ENCODE peak calls at places on chromosomes 13 and 19, in six cellular contexts. O is GM23248, A is PC-9, P is PC-3, T is H9, Z is neural progenitor cell. E is an unnamed sample.

GRCh38 chr19:33799507-33799906 is 2.8 kb downstream of the KCTD15 start:
- DNase-seq in O (no peak), A (no peak), P (no peak), T (peak; percentile 58), Z (no peak), E (no peak)

GRCh38 chr13:34258646-34259386 is 440.9 kb downstream of the RFC3 start:
- DNase-seq in O (peak; percentile 25), A (no peak), P (no peak), T (no peak), Z (no peak), E (no peak)

GRCh38 chr13:34145061-34145460 is 327.1 kb downstream of the RFC3 start:
- DNase-seq in O (no peak), A (no peak), P (no peak), T (no peak), Z (no peak), E (no peak)

GRCh38 chr13:56917966-56918365 is 222.8 kb upstream of the PRR20A start:
- DNase-seq in O (no peak), A (no peak), P (no peak), T (no peak), Z (no peak), E (no peak)

GRCh38 chr13:37065893-37066526 is 6.5 kb upstream of the SUPT20H start:
- DNase-seq in O (no peak), A (no peak), P (no peak), T (peak; percentile 45), Z (no peak), E (no peak)

GRCh38 chr19:43662487-43662886 is 7.5 kb downstream of the PLAUR start:
- DNase-seq in O (peak; percentile 49), A (no peak), P (peak; percentile 16), T (peak; percentile 34), Z (peak; percentile 59), E (no peak)

GRCh38 chr19:27647423-27647822 is 1565.5 kb downstream of the UQCRFS1 start:
- DNase-seq in O (no peak), A (no peak), P (no peak), T (no peak), Z (no peak), E (no peak)

GRCh38 chr19:14480695-14481069 is 5.5 kb upstream of the PTGER1 start:
- DNase-seq in O (peak; percentile 33), A (no peak), P (no peak), T (no peak), Z (no peak), E (no peak)

GRCh38 chr13:42354246-42355117 is 82.5 kb downstream of the AKAP11 start:
- DNase-seq in O (peak; percentile 69), A (no peak), P (peak; percentile 43), T (no peak), Z (peak; percentile 52), E (peak; percentile 84)

GRCh38 chr13:96214804-96215445 is 125.0 kb downstream of the HS6ST3 start:
- DNase-seq in O (no peak), A (no peak), P (no peak), T (no peak), Z (no peak), E (no peak)

GRCh38 chr19:17337675-17338439 is 504 bp downstream of the GTPBP3 start:
- DNase-seq in O (peak; percentile 70), A (no peak), P (peak; percentile 37), T (no peak), Z (peak; percentile 63), E (peak; percentile 81)

GRCh38 chr13:51397262-51397933 is 55.4 kb downstream of the INTS6 start:
- DNase-seq in O (peak; percentile 91), A (no peak), P (no peak), T (no peak), Z (peak; percentile 21), E (no peak)

GRCh38 chr19:29881386-29881785 is 60.7 kb upstream of the URI1 start:
- DNase-seq in O (peak; percentile 60), A (no peak), P (peak; percentile 34), T (no peak), Z (no peak), E (peak; percentile 30)

GRCh38 chr13:47250141-47250540 is 353.3 kb upstream of the HTR2A start:
- DNase-seq in O (peak; percentile 85), A (no peak), P (peak; percentile 71), T (no peak), Z (no peak), E (no peak)

GRCh38 chr19:32675720-32676185 is at the start of gene RGS9BP:
- DNase-seq in O (peak; percentile 89), A (peak; percentile 83), P (peak; percentile 61), T (peak; percentile 66), Z (peak; percentile 70), E (peak; percentile 82)

GRCh38 chr13:25493930-25494707 is 122.3 kb downstream of the ATP8A2 start:
- DNase-seq in O (no peak), A (no peak), P (no peak), T (peak; percentile 52), Z (peak; percentile 36), E (peak; percentile 36)

GRCh38 chr19:32313866-32314265 is 31.5 kb upstream of the ZNF507 start:
- DNase-seq in O (no peak), A (no peak), P (no peak), T (no peak), Z (no peak), E (no peak)

GRCh38 chr13:32840840-32841713 is 175.1 kb upstream of the KL start:
- DNase-seq in O (no peak), A (no peak), P (no peak), T (no peak), Z (no peak), E (no peak)

GRCh38 chr13:90293793-90294361 is 1053.6 kb upstream of the MIR17HG start:
- DNase-seq in O (peak; percentile 9), A (no peak), P (no peak), T (no peak), Z (no peak), E (no peak)

GRCh38 chr19:47483200-47483599 is 819 bp downstream of the KPTN start:
- DNase-seq in O (no peak), A (no peak), P (no peak), T (no peak), Z (no peak), E (no peak)

GRCh38 chr13:46660408-46660807 is 107.4 kb downstream of the LRCH1 start:
- DNase-seq in O (no peak), A (no peak), P (no peak), T (no peak), Z (no peak), E (no peak)

GRCh38 chr13:27000686-27001085 is 170.9 kb downstream of the USP12 start:
- DNase-seq in O (no peak), A (no peak), P (no peak), T (no peak), Z (no peak), E (no peak)

GRCh38 chr13:35884211-35884610 is 247.0 kb downstream of the DCLK1 start:
- DNase-seq in O (no peak), A (no peak), P (no peak), T (no peak), Z (no peak), E (no peak)

GRCh38 chr13:32026619-32027018 is 5.0 kb upstream of the FRY start:
- DNase-seq in O (no peak), A (no peak), P (no peak), T (no peak), Z (no peak), E (no peak)

GRCh38 chr13:114237415-114238112 is 2.9 kb downstream of the CDC16 start:
- DNase-seq in O (no peak), A (no peak), P (no peak), T (no peak), Z (no peak), E (no peak)
- H3K79me2 ChIP-seq in O (peaks cover 83% of the 10 kb centered on the region), A (peaks cover 30% of the 10 kb centered on the region), P (peaks cover 30% of the 10 kb centered on the region), T (peaks cover 4% of the 10 kb centered on the region), Z (peaks cover 24% of the 10 kb centered on the region), E (peaks cover 20% of the 10 kb centered on the region)

GRCh38 chr13:112153846-112154245 is 86.9 kb downstream of the SOX1 start:
- DNase-seq in O (no peak), A (no peak), P (no peak), T (no peak), Z (no peak), E (no peak)

GRCh38 chr13:112152846-112153245 is 85.9 kb downstream of the SOX1 start:
- DNase-seq in O (no peak), A (no peak), P (no peak), T (peak; percentile 20), Z (no peak), E (no peak)

GRCh38 chr13:112150352-112150751 is 83.4 kb downstream of the SOX1 start:
- DNase-seq in O (no peak), A (no peak), P (no peak), T (peak; percentile 24), Z (no peak), E (no peak)

GRCh38 chr13:112153364-112153763 is 86.4 kb downstream of the SOX1 start:
- DNase-seq in O (no peak), A (no peak), P (no peak), T (no peak), Z (no peak), E (no peak)

GRCh38 chr13:112154301-112155060 is 87.5 kb downstream of the SOX1 start:
- DNase-seq in O (no peak), A (no peak), P (no peak), T (no peak), Z (no peak), E (no peak)
- H3K27me3 ChIP-seq in O (no peaks in the 10 kb centered on the region), A (peaks cover 82% of the 10 kb centered on the region), P (peaks cover 4% of the 10 kb centered on the region), T (no peaks in the 10 kb centered on the region), Z (no peaks in the 10 kb centered on the region), E (no peaks in the 10 kb centered on the region)

DNA sequence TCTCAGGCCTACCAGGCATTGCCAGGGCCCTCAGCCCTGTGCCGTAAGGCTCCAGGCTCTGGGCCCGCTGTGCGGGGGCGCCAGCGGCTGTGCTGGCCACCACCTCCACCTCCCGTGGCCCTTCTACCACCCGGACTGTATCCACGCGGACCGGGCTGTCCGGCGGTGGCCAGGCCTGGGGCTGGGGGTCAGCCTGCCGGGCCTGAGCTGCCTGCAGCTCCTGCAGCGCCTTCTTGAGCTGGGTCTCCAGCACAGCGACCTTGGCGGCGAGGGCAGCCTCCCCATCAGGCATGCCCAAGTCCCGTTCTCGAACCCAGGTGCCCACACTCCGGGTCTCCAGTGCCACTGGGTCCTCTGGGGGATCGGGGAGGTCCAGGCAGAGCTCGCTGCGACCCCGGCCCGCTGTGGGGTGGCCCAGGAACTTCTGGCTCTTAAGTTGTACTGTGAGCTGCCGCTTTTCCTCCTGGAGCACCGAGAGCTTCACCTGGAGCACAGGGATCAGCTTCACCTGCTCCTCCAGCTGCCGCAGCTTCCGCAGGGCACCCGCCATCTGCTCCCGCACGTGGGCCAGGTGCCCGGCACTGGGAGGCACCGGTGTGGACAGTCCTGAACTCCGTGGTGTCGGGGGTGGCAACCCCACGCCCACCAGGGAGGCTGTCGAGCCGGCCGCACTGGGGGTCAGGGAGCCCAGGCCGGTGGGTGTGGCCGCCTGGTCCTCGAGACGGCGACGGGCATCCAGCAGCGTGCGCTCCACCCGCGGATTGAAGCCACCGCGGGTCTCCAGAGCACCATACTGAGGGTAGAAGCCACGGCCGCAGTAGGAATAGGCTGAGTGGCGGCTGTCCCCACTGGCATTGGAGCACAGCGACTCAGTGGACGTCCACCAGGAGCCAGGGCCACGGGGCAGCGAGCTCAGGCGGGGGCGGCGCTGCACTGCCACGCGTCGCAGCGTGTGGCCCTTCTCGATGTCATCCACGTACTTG is 4.1 kb downstream of the KANK2 start:
- DNase-seq in O (no peak), A (no peak), P (no peak), T (no peak), Z (no peak), E (no peak)
- H3K79me2 ChIP-seq in O (peaks cover 85% of the 10 kb centered on the region), A (no peaks in the 10 kb centered on the region), P (peaks cover 19% of the 10 kb centered on the region), T (no peaks in the 10 kb centered on the region), Z (no peaks in the 10 kb centered on the region), E (no peaks in the 10 kb centered on the region)

DNA sequence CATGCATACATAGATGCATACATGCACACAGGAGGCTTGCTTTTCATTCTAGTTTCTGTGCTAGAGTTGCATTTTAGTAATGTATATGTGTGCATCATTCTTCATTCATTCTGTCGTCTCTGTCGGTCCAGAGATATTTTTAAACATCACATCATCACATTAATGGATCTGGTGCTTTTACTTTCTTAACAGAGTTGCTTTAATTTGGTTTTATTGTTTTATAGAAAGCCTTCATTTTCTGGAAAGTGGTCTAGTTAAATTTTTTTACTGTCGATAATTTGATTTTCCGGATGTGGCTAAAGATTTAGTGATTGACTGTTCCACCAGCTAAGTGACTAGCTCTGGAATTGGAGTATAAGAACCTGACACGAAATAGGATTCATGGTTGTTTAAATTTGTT is 16.9 kb downstream of the BIVM start:
- DNase-seq in O (no peak), A (no peak), P (no peak), T (no peak), Z (no peak), E (no peak)
- H3K27me3 ChIP-seq in O (no peaks in the 10 kb centered on the region), A (no peaks in the 10 kb centered on the region), P (no peaks in the 10 kb centered on the region), T (no peaks in the 10 kb centered on the region), Z (no peaks in the 10 kb centered on the region), E (no peaks in the 10 kb centered on the region)